ENCODE peak calls at places on chromosomes 12 and 14, in five cellular contexts. F is GM10248, L is foreskin fibroblast, E is SK-N-SH, J is tibial nerve. I is an unnamed sample.

GRCh38 chr12:90261283-90261682 is 552.6 kb upstream of the ATP2B1 start:
- DNase-seq in F (no peak), L (no peak), J (no peak), E (no peak), I (no peak)

GRCh38 chr12:46108721-46109120 is 118.3 kb upstream of the SCAF11 start:
- DNase-seq in F (peak), J (no peak), L (no peak), E (no peak), I (no peak)

GRCh38 chr12:1360812-1361211 is 233.6 kb downstream of the FBXL14 start:
- DNase-seq in J (no peak), E (no peak), L (peak), F (no peak), I (no peak)

GRCh38 chr12:115473257-115473956 is 789.4 kb upstream of the TBX3 start:
- DNase-seq in F (no peak), E (no peak), L (no peak), J (no peak), I (no peak)

GRCh38 chr12:111338096-111338495 is 30.8 kb downstream of the PHETA1 start:
- DNase-seq in J (no peak), L (no peak), F (no peak), E (no peak), I (no peak)

GRCh38 chr12:4001031-4001430 is 127.8 kb upstream of the PARP11 start:
- DNase-seq in J (no peak), E (no peak), F (no peak), L (no peak), I (no peak)

GRCh38 chr12:57229634-57230380 is at the start of gene SHMT2:
- DNase-seq in J (peak), E (peak), L (peak), F (peak), I (peak)

GRCh38 chr12:179131-179884 is 34.6 kb downstream of the SLC6A12 start:
- DNase-seq in E (no peak), J (no peak), L (no peak), F (no peak), I (no peak)

GRCh38 chr12:54379401-54380201 is 4.9 kb downstream of the ZNF385A start:
- DNase-seq in E (peak), F (peak), J (peak), L (peak), I (peak)

GRCh38 chr14:96461950-96462798 is 40.0 kb upstream of the PAPOLA start:
- DNase-seq in E (no peak), J (no peak), L (no peak), F (no peak), I (no peak)

GRCh38 chr12:70661762-70662161 is 24.5 kb upstream of the PTPRB start:
- DNase-seq in F (no peak), E (no peak), L (peak), J (no peak), I (peak)

GRCh38 chr12:116276433-116277216 is 868 bp downstream of the MED13L start:
- DNase-seq in E (peak), J (peak), F (peak), L (peak), I (peak)

GRCh38 chr12:89648211-89648930 is 60.3 kb downstream of the ATP2B1 start:
- DNase-seq in L (peak), F (no peak), J (no peak), E (peak), I (no peak)

GRCh38 chr12:107660230-107660629 is 25.4 kb upstream of the PWP1 start:
- DNase-seq in L (no peak), F (no peak), J (no peak), E (no peak), I (no peak)

GRCh38 chr12:39622306-39622705 is 2.7 kb upstream of the ABCD2 start:
- DNase-seq in L (no peak), F (no peak), E (no peak), J (no peak), I (no peak)

GRCh38 chr14:69796797-69797500 is at the start of gene SLC10A1:
- DNase-seq in L (no peak), E (no peak), F (no peak), J (no peak), I (no peak)

GRCh38 chr12:20493924-20494323 is 125.6 kb downstream of the PDE3A start:
- DNase-seq in E (no peak), F (no peak), L (no peak), J (no peak), I (no peak)

GRCh38 chr12:1500095-1500801 is 94.1 kb downstream of the FBXL14 start:
- DNase-seq in J (peak), F (no peak), L (peak), E (no peak), I (peak)

GRCh38 chr14:80223696-80224465 is 12.6 kb upstream of the DIO2 start:
- DNase-seq in J (no peak), F (no peak), E (no peak), L (no peak), I (no peak)

GRCh38 chr12:41234672-41235071 is 46.6 kb downstream of the PDZRN4 start:
- DNase-seq in J (no peak), L (no peak), F (no peak), E (no peak), I (no peak)

GRCh38 chr12:111055181-111055880 is 135.0 kb upstream of the MYL2 start:
- DNase-seq in E (no peak), L (no peak), J (no peak), F (no peak), I (no peak)

GRCh38 chr14:95495538-95496025 is 20.9 kb downstream of the SYNE3 start:
- DNase-seq in L (no peak), E (no peak), F (peak), J (no peak), I (no peak)

GRCh38 chr12:91058821-91059220 is 997 bp upstream of the KERA start:
- DNase-seq in L (no peak), F (no peak), E (no peak), J (no peak), I (no peak)

GRCh38 chr12:10196210-10196609 is 16.5 kb upstream of the GABARAPL1 start:
- DNase-seq in F (peak), L (no peak), E (no peak), J (no peak), I (no peak)

GRCh38 chr14:79091381-79091963 is 921.3 kb downstream of the NRXN3 start:
- DNase-seq in F (no peak), J (no peak), E (no peak), L (no peak), I (no peak)
- TF ChIP-seq CTCF in F (no peak), J (no peak), E (peak), L (no peak), I (no peak)

GRCh38 chr12:96206957-96207356 is 12.8 kb downstream of the ELK3 start:
- DNase-seq in J (no peak), L (no peak), F (no peak), E (no peak), I (no peak)

GRCh38 chr12:96210376-96211055 is 16.3 kb downstream of the ELK3 start:
- DNase-seq in F (no peak), J (no peak), L (no peak), E (no peak), I (no peak)

GRCh38 chr12:96211989-96212388 is 17.8 kb downstream of the ELK3 start:
- DNase-seq in E (no peak), J (no peak), L (no peak), F (no peak), I (no peak)

GRCh38 chr12:96208346-96208745 is 14.2 kb downstream of the ELK3 start:
- DNase-seq in J (no peak), E (no peak), L (peak), F (no peak), I (no peak)

GRCh38 chr12:96208801-96209534 is 14.8 kb downstream of the ELK3 start:
- DNase-seq in L (no peak), F (no peak), E (no peak), J (no peak), I (no peak)
- TF ChIP-seq CTCF in L (no peak), F (no peak), E (peak), J (no peak), I (no peak)

DNA sequence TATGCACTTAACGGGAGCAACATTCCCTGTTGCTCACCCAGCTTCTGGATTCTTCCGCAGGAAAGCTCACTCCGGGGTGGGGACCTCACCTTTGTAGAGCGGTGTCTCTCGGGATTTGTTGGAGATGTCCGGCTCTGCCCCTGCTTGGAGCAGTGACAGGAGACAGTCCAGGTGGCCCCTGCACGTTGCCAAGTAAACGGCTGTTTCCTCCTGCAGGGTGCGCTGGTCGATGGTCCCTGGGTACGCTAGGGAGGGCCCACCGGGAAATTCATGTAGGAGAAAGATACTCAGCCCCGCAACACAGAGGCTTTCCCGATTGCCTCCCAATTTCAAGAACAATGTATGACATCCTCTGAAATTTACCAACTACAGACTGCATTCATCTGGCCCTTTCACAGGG is 23.1 kb downstream of the ASB2 start:
- DNase-seq in J (no peak), F (no peak), L (no peak), E (peak), I (no peak)
- TF ChIP-seq CTCF in J (no peak), F (peak), L (no peak), E (no peak), I (no peak)

GRCh38 chr12:47903151-47903611 is 1.6 kb downstream of the VDR start:
- DNase-seq in F (peak), E (no peak), J (no peak), L (peak), I (peak)
- TF ChIP-seq CTCF in F (no peak), E (no peak), J (no peak), L (no peak), I (no peak)

GRCh38 chr14:51554953-51555352 is 96.8 kb upstream of the FRMD6 start:
- DNase-seq in F (no peak), L (peak), E (no peak), J (no peak), I (no peak)
- TF ChIP-seq CTCF in F (no peak), L (peak), E (peak), J (no peak), I (peak)

GRCh38 chr12:6056406-6057211 is 67.9 kb downstream of the VWF start:
- DNase-seq in J (no peak), E (peak), L (no peak), F (no peak), I (no peak)
- TF ChIP-seq CTCF in J (no peak), E (peak), L (peak), F (peak), I (peak)